ENCODE peak calls at places on chromosomes 7 and 10, in five cellular contexts. Y, X, C, D and W are unnamed samples. For H3K4me1, the result is how much of the 10 kb centered on the place peaks cover.

GRCh38 chr7:32890010-32890552 is 1.5 kb downstream of the KBTBD2 start:
- DNase-seq in Y (no peak), X (peak), C (no peak), D (no peak), W (no peak)

GRCh38 chr7:128757203-128757602 is 18.0 kb downstream of the CALU start:
- DNase-seq in Y (no peak), X (no peak), C (no peak), D (no peak), W (no peak)

GRCh38 chr7:48094861-48095293 is 5.8 kb downstream of the UPP1 start:
- DNase-seq in Y (no peak), X (no peak), C (no peak), D (no peak), W (no peak)

GRCh38 chr7:122674502-122674901 is 24.4 kb downstream of the RNF133 start:
- DNase-seq in Y (no peak), X (no peak), C (no peak), D (no peak), W (no peak)

GRCh38 chr7:42869131-42870020 is 42.5 kb downstream of the C7orf25 start:
- DNase-seq in Y (no peak), X (no peak), C (no peak), D (no peak), W (no peak)

GRCh38 chr10:11527700-11528255 is 83.7 kb downstream of the USP6NL start:
- DNase-seq in Y (no peak), X (no peak), C (no peak), D (no peak), W (no peak)

GRCh38 chr10:49168821-49169495 is 19.2 kb downstream of the TMEM273 start:
- DNase-seq in Y (no peak), X (no peak), C (no peak), D (no peak), W (no peak)

GRCh38 chr10:132382231-132382922 is 14.6 kb upstream of the PWWP2B start:
- DNase-seq in Y (no peak), X (no peak), C (no peak), D (no peak), W (no peak)

GRCh38 chr10:84589526-84590205 is 261.3 kb downstream of the CCSER2 start:
- DNase-seq in Y (no peak), X (no peak), C (no peak), D (no peak), W (no peak)

GRCh38 chr7:111107576-111107975 is 16.6 kb downstream of the LRRN3 start:
- DNase-seq in Y (no peak), X (no peak), C (no peak), D (no peak), W (no peak)

GRCh38 chr7:109611656-109612055 is 1042.0 kb downstream of the DNAJB9 start:
- DNase-seq in Y (no peak), X (no peak), C (no peak), D (no peak), W (no peak)

DNA sequence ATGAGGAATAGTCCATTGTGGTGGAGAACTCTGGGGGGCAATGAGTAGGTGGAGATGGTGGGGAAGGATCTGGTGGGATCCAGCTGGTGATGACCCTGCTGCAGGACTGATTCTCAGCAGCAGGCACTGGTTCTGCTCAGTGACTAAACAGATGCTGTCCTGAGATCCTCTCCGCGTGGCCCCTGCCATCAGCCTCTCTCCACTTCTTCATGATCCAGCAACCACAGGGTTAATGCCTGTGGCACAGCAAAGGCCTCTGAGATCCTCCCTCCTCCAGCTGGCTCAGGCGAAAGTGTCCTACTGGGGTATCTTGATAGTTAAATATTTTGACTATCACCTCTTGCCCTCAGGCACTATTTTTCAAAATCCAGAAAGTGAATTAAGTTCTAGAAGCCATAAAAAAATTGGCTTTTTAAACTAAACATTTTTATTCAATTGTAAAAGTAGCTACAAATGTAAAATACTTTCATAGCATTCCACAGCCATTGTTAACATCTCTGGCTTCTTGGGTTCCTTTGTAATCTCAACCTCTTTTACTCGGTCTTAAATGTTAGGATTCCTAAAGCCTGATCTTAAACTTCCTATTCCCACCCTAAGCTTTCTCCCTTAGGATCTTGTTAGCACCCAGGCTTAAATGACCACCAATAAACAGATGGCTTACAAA is 13.1 kb downstream of the PLAU start:
- DNase-seq in Y (no peak), X (peak), C (no peak), D (no peak), W (no peak)
- H3K27ac ChIP-seq in Y (no peak), X (no peak), C (no peak), D (no peak), W (no peak)

GRCh38 chr7:27150568-27151340 is 1.6 kb downstream of the HOXA3 start:
- DNase-seq in Y (no peak), X (peak), C (peak), D (peak), W (peak)
- H3K4me1 ChIP-seq in Y (under half), X (under half), C (under half), D (under half), W (under half)

GRCh38 chr7:130070900-130071622 is 727 bp downstream of the KLHDC10 start:
- DNase-seq in Y (no peak), X (peak), C (no peak), D (no peak), W (no peak)

GRCh38 chr7:130069978-130070899 is at the start of gene KLHDC10:
- DNase-seq in Y (peak), X (peak), C (peak), D (peak), W (peak)

GRCh38 chr7:130069179-130069977 is 956 bp upstream of the KLHDC10 start:
- DNase-seq in Y (no peak), X (no peak), C (no peak), D (no peak), W (no peak)

DNA sequence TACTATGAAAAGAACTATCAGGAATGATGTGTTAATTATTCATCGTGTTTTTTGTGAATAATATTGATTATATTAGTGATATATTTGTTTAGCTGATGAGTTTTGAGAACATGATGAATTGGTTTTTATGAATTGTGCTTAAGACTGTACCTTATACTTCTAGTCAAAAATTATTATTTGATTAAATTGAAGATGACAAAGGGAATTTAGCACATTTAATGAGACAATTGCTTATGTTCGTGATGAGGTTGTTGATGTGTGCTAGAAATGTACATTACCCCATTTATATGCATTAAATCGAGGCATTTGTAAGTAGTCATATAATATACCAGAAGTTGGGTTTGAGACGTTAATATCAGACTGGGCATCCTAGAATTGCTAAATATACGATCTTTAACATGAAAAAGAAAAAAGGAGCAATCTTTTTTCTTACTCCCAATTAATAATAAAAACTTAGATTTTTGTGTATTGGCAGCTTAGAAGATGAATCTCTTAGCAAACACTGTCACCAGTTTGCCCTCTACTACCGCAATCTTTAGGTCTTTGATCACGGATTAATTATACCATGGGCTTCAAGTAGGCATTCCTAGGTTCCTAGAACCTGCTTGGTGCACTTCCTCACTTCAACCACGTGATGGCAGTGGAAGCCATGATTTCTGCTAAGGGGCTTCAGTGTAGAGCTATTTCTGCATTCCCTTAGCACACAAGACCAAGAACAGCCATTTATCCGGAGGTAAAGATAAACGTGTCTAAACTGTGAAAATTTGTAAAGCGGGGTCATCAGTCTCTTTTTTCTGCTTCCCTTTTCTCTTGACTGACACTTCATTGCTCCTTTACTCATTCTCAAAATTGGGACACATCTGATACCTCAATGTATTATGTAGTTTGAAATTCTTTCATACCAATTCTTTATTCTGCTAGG is 1.6 kb downstream of the KLHDC10 start:
- DNase-seq in Y (no peak), X (peak), C (peak), D (no peak), W (peak)
- H3K4me3 ChIP-seq in Y (peak), X (peak), C (peak), D (no peak), W (peak)

GRCh38 chr10:35448687-35449662 is 112.7 kb downstream of the CCNY start:
- DNase-seq in Y (no peak), X (no peak), C (peak), D (no peak), W (no peak)
- H3K27ac ChIP-seq in Y (peak), X (no peak), C (peak), D (peak), W (peak)

GRCh38 chr10:102628451-102628911 is 15.8 kb upstream of the TRIM8 start:
- DNase-seq in Y (no peak), X (no peak), C (peak), D (no peak), W (no peak)
- H3K4me1 ChIP-seq in Y (under half), X (half or more), C (under half), D (half or more), W (under half)

DNA sequence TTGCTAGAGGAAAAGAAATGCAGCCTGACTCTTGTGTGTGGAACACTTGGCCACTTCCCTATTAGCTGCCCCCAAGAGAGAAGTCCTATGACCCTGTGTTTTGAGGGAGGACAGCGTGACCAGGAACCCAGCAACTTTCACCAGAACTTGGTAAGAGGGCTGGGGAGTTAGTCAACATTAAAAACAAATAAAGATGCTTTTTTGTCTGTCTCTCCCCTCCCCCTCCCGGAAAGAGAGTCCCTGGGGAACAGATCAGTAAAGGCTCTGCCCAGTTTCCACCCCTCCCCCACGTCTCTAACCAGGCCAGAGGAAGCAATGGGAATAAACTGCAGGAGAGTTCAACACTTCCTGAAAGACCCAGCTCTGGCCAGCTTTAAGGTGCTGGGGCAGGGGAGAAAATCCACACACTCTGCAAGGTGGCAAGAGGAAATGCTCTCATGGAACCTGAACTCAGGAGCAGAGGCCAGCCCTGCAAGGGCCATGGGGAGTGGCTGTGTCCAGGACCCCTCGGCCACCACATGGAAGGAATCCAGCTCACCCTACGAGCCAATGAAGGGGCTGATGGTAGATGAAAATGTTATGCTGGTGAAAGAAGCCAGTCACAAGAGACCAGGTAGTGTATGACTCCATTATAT is 21.5 kb downstream of the SH3PXD2A start:
- DNase-seq in Y (no peak), X (no peak), C (peak), D (no peak), W (no peak)
- H3K4me3 ChIP-seq in Y (no peak), X (no peak), C (no peak), D (no peak), W (no peak)

DNA sequence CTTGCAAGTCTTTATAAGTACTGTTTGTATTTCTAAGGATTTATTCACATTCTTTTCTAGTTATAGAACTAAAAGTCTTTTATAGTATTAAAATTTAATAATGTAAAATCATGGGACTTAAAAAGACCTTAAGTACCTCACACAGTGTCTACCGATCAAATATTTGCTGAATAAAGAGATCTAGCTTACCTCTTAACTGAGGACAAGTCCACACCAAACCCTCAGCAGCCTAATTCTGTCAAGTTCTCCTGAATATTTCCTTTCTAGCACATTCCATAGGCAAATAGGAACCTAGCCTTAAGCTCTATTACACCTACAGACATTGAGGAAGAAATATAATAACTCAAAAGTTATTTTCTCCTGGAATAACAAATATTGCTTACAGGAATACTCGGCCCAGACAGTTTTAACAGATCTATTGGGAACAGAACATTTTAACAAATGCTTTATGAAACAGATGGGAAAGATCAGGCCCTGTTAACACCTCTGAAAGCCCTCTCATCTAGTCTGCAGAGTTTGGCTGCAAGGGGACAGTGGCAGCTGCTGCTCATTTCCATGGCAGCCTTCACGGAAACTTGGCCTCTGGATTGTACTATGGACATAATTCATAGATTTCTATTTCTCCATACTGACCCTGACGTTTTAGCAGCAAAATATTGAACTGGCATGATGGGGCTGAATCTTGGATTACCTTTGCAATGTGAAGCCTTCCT is 8.6 kb downstream of the CRPPA start:
- DNase-seq in Y (no peak), X (no peak), C (peak), D (no peak), W (no peak)
- H3K27ac ChIP-seq in Y (no peak), X (no peak), C (no peak), D (no peak), W (no peak)

GRCh38 chr10:109899578-109900355 is 23.5 kb downstream of the XPNPEP1 start:
- DNase-seq in Y (no peak), X (no peak), C (no peak), D (no peak), W (no peak)

GRCh38 chr10:109895848-109896247 is 27.5 kb downstream of the XPNPEP1 start:
- DNase-seq in Y (no peak), X (no peak), C (no peak), D (no peak), W (no peak)

GRCh38 chr10:109898666-109899577 is 24.4 kb downstream of the XPNPEP1 start:
- DNase-seq in Y (no peak), X (no peak), C (peak), D (no peak), W (no peak)

GRCh38 chr10:109895095-109895818 is 28.1 kb downstream of the XPNPEP1 start:
- DNase-seq in Y (no peak), X (no peak), C (peak), D (no peak), W (no peak)

GRCh38 chr10:109898007-109898406 is 25.3 kb downstream of the XPNPEP1 start:
- DNase-seq in Y (no peak), X (no peak), C (no peak), D (no peak), W (no peak)
- H3K4me1 ChIP-seq in Y (under half), X (under half), C (under half), D (under half), W (under half)